ENCODE peak calls at places on chromosome 21, in four cellular contexts. S is B cell, Y is kidney epithelial cell, A is pancreas. L is an unnamed sample.

GRCh38 chr21:46180079-46180722 is 4.1 kb downstream of the SPATC1L start:
- DNase-seq in S (no peak), Y (no peak), A (no peak), L (no peak)

GRCh38 chr21:42109873-42110525 is 38.9 kb downstream of the UMODL1 start:
- DNase-seq in S (no peak), Y (no peak), A (no peak), L (peak; percentile 44)

GRCh38 chr21:16071082-16071481 is 341.3 kb downstream of the USP25 start:
- DNase-seq in S (no peak), Y (no peak), A (no peak), L (no peak)

GRCh38 chr21:16363563-16363962 is 633.8 kb downstream of the USP25 start:
- DNase-seq in S (no peak), Y (no peak), A (no peak), L (no peak)

GRCh38 chr21:42059141-42059540 is 12.0 kb upstream of the UMODL1 start:
- DNase-seq in S (no peak), Y (no peak), A (no peak), L (peak; percentile 83)

GRCh38 chr21:37917612-37918011 is 1.4 kb upstream of the KCNJ6 start:
- DNase-seq in S (no peak), Y (no peak), A (no peak), L (no peak)

GRCh38 chr21:45887121-45887611 is 94.4 kb upstream of the COL6A1 start:
- DNase-seq in S (no peak), Y (no peak), A (no peak), L (peak; percentile 57)

GRCh38 chr21:46388206-46388880 is 64.4 kb downstream of the PCNT start:
- DNase-seq in S (no peak), Y (no peak), A (no peak), L (peak; percentile 75)

GRCh38 chr21:41045534-41046268 is 122.3 kb upstream of the BACE2 start:
- DNase-seq in S (no peak), Y (no peak), A (peak; percentile 35), L (no peak)
- TF ChIP-seq CTCF in S (no peak), Y (peak; percentile 32), A (peak; percentile 40), L (peak; percentile 54)

GRCh38 chr21:29025328-29025713 is 853 bp downstream of the USP16 start:
- DNase-seq in S (no peak), Y (no peak), A (no peak), L (no peak)
- TF ChIP-seq CTCF in S (no peak), Y (no peak), A (no peak), L (peak; percentile 4)

DNA sequence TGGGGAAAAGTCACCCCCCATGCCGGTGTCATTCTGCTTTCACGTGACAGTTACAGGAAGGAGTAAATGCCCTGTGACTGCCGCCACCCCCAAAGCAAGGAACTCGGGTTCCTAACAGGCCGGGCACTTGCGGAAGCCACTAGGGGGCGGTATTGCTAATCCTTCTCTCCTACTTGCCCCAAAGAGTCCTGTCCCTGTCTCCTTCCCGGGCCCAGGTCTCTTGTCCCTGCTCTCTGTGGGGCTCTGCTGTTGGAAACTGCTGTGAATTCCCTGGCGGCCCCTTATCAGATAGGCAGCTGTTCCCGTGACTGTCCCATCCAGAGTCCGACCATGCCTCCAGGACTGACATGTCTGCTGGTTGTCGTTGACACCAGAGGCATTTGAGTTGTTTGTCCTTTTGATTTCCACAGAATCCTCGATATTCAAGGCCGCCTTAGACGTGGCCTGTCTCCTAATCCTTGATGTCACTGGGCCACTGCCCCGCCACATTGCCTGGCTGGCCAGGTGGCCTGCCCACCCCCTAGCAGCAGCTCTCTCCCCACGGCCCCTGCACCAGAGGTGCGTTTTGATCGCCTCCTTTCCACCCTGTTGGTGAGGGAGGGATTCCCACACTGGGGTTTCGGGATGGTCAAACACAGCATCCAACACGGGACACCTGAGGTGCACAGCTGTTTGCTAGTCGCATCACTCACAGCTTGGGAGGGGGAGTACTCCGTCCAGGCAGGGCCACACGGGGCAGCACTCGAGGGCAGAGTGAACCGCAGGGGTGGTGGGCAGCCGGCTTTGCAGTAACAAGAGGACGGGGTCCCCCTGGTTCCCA is 37.3 kb downstream of the CHAF1B start:
- DNase-seq in S (no peak), Y (no peak), A (peak; percentile 25), L (peak; percentile 70)
- TF ChIP-seq CTCF in S (peak; percentile 14), Y (peak; percentile 88), A (peak; percentile 59), L (peak; percentile 82)

GRCh38 chr21:44301961-44302406 is 2.1 kb downstream of the PFKL start:
- DNase-seq in S (no peak), Y (no peak), A (peak; percentile 53), L (no peak)
- TF ChIP-seq CTCF in S (no peak), Y (peak; percentile 17), A (no peak), L (no peak)

GRCh38 chr21:43929217-43929971 is 64.4 kb downstream of the AGPAT3 start:
- DNase-seq in S (no peak), Y (no peak), A (peak; percentile 30), L (peak; percentile 91)

GRCh38 chr21:43931454-43931853 is 66.4 kb downstream of the AGPAT3 start:
- DNase-seq in S (no peak), Y (no peak), A (no peak), L (peak; percentile 40)

GRCh38 chr21:43930848-43931384 is 65.9 kb downstream of the AGPAT3 start:
- DNase-seq in S (no peak), Y (no peak), A (no peak), L (peak; percentile 79)

GRCh38 chr21:43928726-43929125 is 63.7 kb downstream of the AGPAT3 start:
- DNase-seq in S (no peak), Y (no peak), A (no peak), L (no peak)

DNA sequence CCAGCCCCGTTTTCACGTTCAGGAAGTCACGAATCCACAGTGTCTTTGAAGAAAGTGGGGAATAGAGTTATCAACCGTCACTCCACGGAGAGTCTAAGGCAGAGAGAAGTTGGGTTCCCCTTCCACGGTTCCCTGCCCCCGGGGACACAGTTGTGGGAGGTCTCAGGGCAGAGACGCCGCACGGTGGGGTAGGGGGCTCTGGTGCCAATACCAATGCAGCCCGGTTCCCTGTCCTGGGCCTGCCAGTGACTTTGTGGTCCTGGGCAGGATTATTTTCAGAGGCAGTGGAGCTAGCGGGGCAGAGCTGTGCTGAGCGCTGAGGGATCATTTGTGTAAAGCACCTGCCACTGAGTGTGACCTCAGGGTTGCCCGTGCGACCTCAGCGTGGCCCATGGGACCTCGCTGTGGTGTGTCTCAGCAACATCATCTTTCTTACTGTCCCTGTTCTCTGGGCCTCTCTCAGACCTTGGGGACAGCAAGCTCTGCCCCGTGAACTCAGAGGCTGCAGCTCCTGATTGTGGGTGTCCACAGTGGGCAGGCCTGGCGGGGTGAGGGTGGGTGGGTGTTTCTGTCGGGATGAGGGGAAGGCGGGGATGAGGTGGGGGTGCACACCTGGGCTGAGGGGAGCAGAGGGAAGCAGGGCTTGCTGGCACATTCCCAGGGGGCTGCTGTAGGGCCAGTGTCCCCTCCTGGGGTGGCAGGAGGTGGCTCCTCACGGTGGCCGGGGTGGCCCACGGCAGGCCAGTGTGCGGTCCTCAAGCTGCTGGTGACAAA is 65.2 kb downstream of the AGPAT3 start:
- DNase-seq in S (no peak), Y (no peak), A (no peak), L (peak; percentile 81)
- TF ChIP-seq CTCF in S (no peak), Y (no peak), A (no peak), L (no peak)